ENCODE peak calls at places on chromosomes 11 and 22, in nine cellular contexts. One of them, this sample, is unnamed.

GRCh38 chr11:107549253-107549953 is 16.1 kb downstream of the ALKBH8 start:
- DNase-seq in KG1: peak; percentile 18
- DNase-seq in stimulated activated CD4-positive, alpha-beta T cell treated with anti-CD3 and anti-CD28 coated beads, TNF-alpha, amount 100 ng/mL, for 4 hours: no peak
- DNase-seq in kidney epithelial cell: no peak
- DNase-seq in left ventricle myocardium inferior: no peak
- DNase-seq in BJ: no peak
- DNase-seq in T47D: peak; percentile 65
- DNase-seq in endothelial cell of umbilical vein: peak; percentile 64
- DNase-seq in activated T-cell treated with anti-CD3 and anti-CD28 coated beads for 1 hour: peak; percentile 6
- DNase-seq in this sample: no peak

GRCh38 chr11:72641900-72642814 is 32.1 kb downstream of the PDE2A start:
- DNase-seq in KG1: no peak
- DNase-seq in stimulated activated CD4-positive, alpha-beta T cell treated with anti-CD3 and anti-CD28 coated beads, TNF-alpha, amount 100 ng/mL, for 4 hours: no peak
- DNase-seq in kidney epithelial cell: no peak
- DNase-seq in left ventricle myocardium inferior: peak; percentile 51
- DNase-seq in BJ: no peak
- DNase-seq in T47D: peak; percentile 41
- DNase-seq in endothelial cell of umbilical vein: peak; percentile 33
- DNase-seq in activated T-cell treated with anti-CD3 and anti-CD28 coated beads for 1 hour: no peak
- DNase-seq in this sample: peak; percentile 38

GRCh38 chr11:67667490-67668190 is 6.8 kb downstream of the ALDH3B2 start:
- DNase-seq in KG1: no peak
- DNase-seq in stimulated activated CD4-positive, alpha-beta T cell treated with anti-CD3 and anti-CD28 coated beads, TNF-alpha, amount 100 ng/mL, for 4 hours: no peak
- DNase-seq in kidney epithelial cell: no peak
- DNase-seq in left ventricle myocardium inferior: no peak
- DNase-seq in BJ: no peak
- DNase-seq in T47D: no peak
- DNase-seq in endothelial cell of umbilical vein: no peak
- DNase-seq in activated T-cell treated with anti-CD3 and anti-CD28 coated beads for 1 hour: no peak
- DNase-seq in this sample: peak; percentile 17

GRCh38 chr11:114909866-114910265 is 231.5 kb downstream of the NXPE2 start:
- DNase-seq in KG1: no peak
- DNase-seq in stimulated activated CD4-positive, alpha-beta T cell treated with anti-CD3 and anti-CD28 coated beads, TNF-alpha, amount 100 ng/mL, for 4 hours: no peak
- DNase-seq in kidney epithelial cell: no peak
- DNase-seq in left ventricle myocardium inferior: no peak
- DNase-seq in BJ: no peak
- DNase-seq in T47D: no peak
- DNase-seq in endothelial cell of umbilical vein: no peak
- DNase-seq in activated T-cell treated with anti-CD3 and anti-CD28 coated beads for 1 hour: no peak
- DNase-seq in this sample: no peak

GRCh38 chr11:70381872-70382842 is 16.2 kb upstream of the CTTN start:
- DNase-seq in KG1: no peak
- DNase-seq in stimulated activated CD4-positive, alpha-beta T cell treated with anti-CD3 and anti-CD28 coated beads, TNF-alpha, amount 100 ng/mL, for 4 hours: no peak
- DNase-seq in kidney epithelial cell: no peak
- DNase-seq in left ventricle myocardium inferior: no peak
- DNase-seq in BJ: peak; percentile 58
- DNase-seq in T47D: peak; percentile 26
- DNase-seq in endothelial cell of umbilical vein: no peak
- DNase-seq in activated T-cell treated with anti-CD3 and anti-CD28 coated beads for 1 hour: no peak
- DNase-seq in this sample: no peak

GRCh38 chr22:50503475-50504145 is 3.9 kb downstream of the LMF2 start:
- DNase-seq in KG1: no peak
- DNase-seq in stimulated activated CD4-positive, alpha-beta T cell treated with anti-CD3 and anti-CD28 coated beads, TNF-alpha, amount 100 ng/mL, for 4 hours: no peak
- DNase-seq in kidney epithelial cell: no peak
- DNase-seq in left ventricle myocardium inferior: no peak
- DNase-seq in BJ: no peak
- DNase-seq in T47D: no peak
- DNase-seq in endothelial cell of umbilical vein: no peak
- DNase-seq in activated T-cell treated with anti-CD3 and anti-CD28 coated beads for 1 hour: no peak
- DNase-seq in this sample: no peak

GRCh38 chr11:87740968-87741367 is 434.3 kb downstream of the RAB38 start:
- DNase-seq in KG1: no peak
- DNase-seq in stimulated activated CD4-positive, alpha-beta T cell treated with anti-CD3 and anti-CD28 coated beads, TNF-alpha, amount 100 ng/mL, for 4 hours: no peak
- DNase-seq in kidney epithelial cell: no peak
- DNase-seq in left ventricle myocardium inferior: no peak
- DNase-seq in BJ: no peak
- DNase-seq in T47D: no peak
- DNase-seq in endothelial cell of umbilical vein: no peak
- DNase-seq in activated T-cell treated with anti-CD3 and anti-CD28 coated beads for 1 hour: no peak
- DNase-seq in this sample: no peak

GRCh38 chr11:114612686-114613085 is 17.1 kb upstream of the NXPE4 start:
- DNase-seq in KG1: no peak
- DNase-seq in stimulated activated CD4-positive, alpha-beta T cell treated with anti-CD3 and anti-CD28 coated beads, TNF-alpha, amount 100 ng/mL, for 4 hours: no peak
- DNase-seq in kidney epithelial cell: no peak
- DNase-seq in left ventricle myocardium inferior: no peak
- DNase-seq in BJ: no peak
- DNase-seq in T47D: no peak
- DNase-seq in endothelial cell of umbilical vein: no peak
- DNase-seq in activated T-cell treated with anti-CD3 and anti-CD28 coated beads for 1 hour: no peak
- DNase-seq in this sample: no peak

GRCh38 chr11:45210846-45211245 is 64.4 kb downstream of the PRDM11 start:
- DNase-seq in KG1: no peak
- DNase-seq in stimulated activated CD4-positive, alpha-beta T cell treated with anti-CD3 and anti-CD28 coated beads, TNF-alpha, amount 100 ng/mL, for 4 hours: no peak
- DNase-seq in kidney epithelial cell: no peak
- DNase-seq in left ventricle myocardium inferior: no peak
- DNase-seq in BJ: no peak
- DNase-seq in T47D: no peak
- DNase-seq in endothelial cell of umbilical vein: no peak
- DNase-seq in activated T-cell treated with anti-CD3 and anti-CD28 coated beads for 1 hour: no peak
- DNase-seq in this sample: peak; percentile 75

GRCh38 chr11:70159612-70160570 is 43.2 kb upstream of the FADD start:
- DNase-seq in KG1: no peak
- DNase-seq in stimulated activated CD4-positive, alpha-beta T cell treated with anti-CD3 and anti-CD28 coated beads, TNF-alpha, amount 100 ng/mL, for 4 hours: no peak
- DNase-seq in kidney epithelial cell: no peak
- DNase-seq in left ventricle myocardium inferior: no peak
- DNase-seq in BJ: peak; percentile 4
- DNase-seq in T47D: no peak
- DNase-seq in endothelial cell of umbilical vein: peak; percentile 23
- DNase-seq in activated T-cell treated with anti-CD3 and anti-CD28 coated beads for 1 hour: no peak
- DNase-seq in this sample: no peak

GRCh38 chr11:102252339-102252891 is 64.9 kb upstream of the BIRC3 start:
- DNase-seq in KG1: no peak
- DNase-seq in stimulated activated CD4-positive, alpha-beta T cell treated with anti-CD3 and anti-CD28 coated beads, TNF-alpha, amount 100 ng/mL, for 4 hours: no peak
- DNase-seq in kidney epithelial cell: no peak
- DNase-seq in left ventricle myocardium inferior: no peak
- DNase-seq in BJ: no peak
- DNase-seq in T47D: no peak
- DNase-seq in endothelial cell of umbilical vein: no peak
- DNase-seq in activated T-cell treated with anti-CD3 and anti-CD28 coated beads for 1 hour: no peak
- DNase-seq in this sample: no peak

GRCh38 chr11:117930668-117931330 is 1.6 kb upstream of the TMPRSS13 start:
- DNase-seq in KG1: peak; percentile 54
- DNase-seq in stimulated activated CD4-positive, alpha-beta T cell treated with anti-CD3 and anti-CD28 coated beads, TNF-alpha, amount 100 ng/mL, for 4 hours: no peak
- DNase-seq in kidney epithelial cell: no peak
- DNase-seq in left ventricle myocardium inferior: no peak
- DNase-seq in BJ: no peak
- DNase-seq in T47D: no peak
- DNase-seq in endothelial cell of umbilical vein: no peak
- DNase-seq in activated T-cell treated with anti-CD3 and anti-CD28 coated beads for 1 hour: no peak
- DNase-seq in this sample: no peak

GRCh38 chr11:11731311-11732083 is 109.7 kb upstream of the GALNT18 start:
- DNase-seq in KG1: no peak
- DNase-seq in stimulated activated CD4-positive, alpha-beta T cell treated with anti-CD3 and anti-CD28 coated beads, TNF-alpha, amount 100 ng/mL, for 4 hours: no peak
- DNase-seq in kidney epithelial cell: peak; percentile 37
- DNase-seq in left ventricle myocardium inferior: no peak
- DNase-seq in BJ: no peak
- DNase-seq in T47D: no peak
- DNase-seq in endothelial cell of umbilical vein: no peak
- DNase-seq in activated T-cell treated with anti-CD3 and anti-CD28 coated beads for 1 hour: no peak
- DNase-seq in this sample: peak; percentile 68

GRCh38 chr11:64016512-64016911 is 19.2 kb upstream of the FLRT1 start:
- DNase-seq in KG1: no peak
- DNase-seq in stimulated activated CD4-positive, alpha-beta T cell treated with anti-CD3 and anti-CD28 coated beads, TNF-alpha, amount 100 ng/mL, for 4 hours: no peak
- DNase-seq in kidney epithelial cell: no peak
- DNase-seq in left ventricle myocardium inferior: no peak
- DNase-seq in BJ: no peak
- DNase-seq in T47D: no peak
- DNase-seq in endothelial cell of umbilical vein: no peak
- DNase-seq in activated T-cell treated with anti-CD3 and anti-CD28 coated beads for 1 hour: no peak
- DNase-seq in this sample: no peak

GRCh38 chr11:289145-289705 is 299 bp downstream of the PGGHG start:
- DNase-seq in KG1: no peak
- DNase-seq in stimulated activated CD4-positive, alpha-beta T cell treated with anti-CD3 and anti-CD28 coated beads, TNF-alpha, amount 100 ng/mL, for 4 hours: no peak
- DNase-seq in kidney epithelial cell: no peak
- DNase-seq in left ventricle myocardium inferior: no peak
- DNase-seq in BJ: no peak
- DNase-seq in T47D: no peak
- DNase-seq in endothelial cell of umbilical vein: no peak
- DNase-seq in activated T-cell treated with anti-CD3 and anti-CD28 coated beads for 1 hour: peak; percentile 51
- DNase-seq in this sample: no peak

GRCh38 chr11:80782135-80782885 is 1341.5 kb upstream of the TENM4 start:
- DNase-seq in KG1: no peak
- DNase-seq in stimulated activated CD4-positive, alpha-beta T cell treated with anti-CD3 and anti-CD28 coated beads, TNF-alpha, amount 100 ng/mL, for 4 hours: no peak
- DNase-seq in kidney epithelial cell: no peak
- DNase-seq in left ventricle myocardium inferior: no peak
- DNase-seq in BJ: no peak
- DNase-seq in T47D: no peak
- DNase-seq in endothelial cell of umbilical vein: no peak
- DNase-seq in activated T-cell treated with anti-CD3 and anti-CD28 coated beads for 1 hour: no peak
- DNase-seq in this sample: no peak

GRCh38 chr11:126190792-126191191 is 20.7 kb downstream of the RPUSD4 start:
- DNase-seq in KG1: no peak
- DNase-seq in stimulated activated CD4-positive, alpha-beta T cell treated with anti-CD3 and anti-CD28 coated beads, TNF-alpha, amount 100 ng/mL, for 4 hours: no peak
- DNase-seq in kidney epithelial cell: no peak
- DNase-seq in left ventricle myocardium inferior: no peak
- DNase-seq in BJ: no peak
- DNase-seq in T47D: peak; percentile 69
- DNase-seq in endothelial cell of umbilical vein: no peak
- DNase-seq in activated T-cell treated with anti-CD3 and anti-CD28 coated beads for 1 hour: no peak
- DNase-seq in this sample: no peak

GRCh38 chr11:15149050-15149449 is 34.3 kb downstream of the INSC start:
- DNase-seq in KG1: no peak
- DNase-seq in stimulated activated CD4-positive, alpha-beta T cell treated with anti-CD3 and anti-CD28 coated beads, TNF-alpha, amount 100 ng/mL, for 4 hours: no peak
- DNase-seq in kidney epithelial cell: no peak
- DNase-seq in left ventricle myocardium inferior: no peak
- DNase-seq in BJ: no peak
- DNase-seq in T47D: no peak
- DNase-seq in endothelial cell of umbilical vein: no peak
- DNase-seq in activated T-cell treated with anti-CD3 and anti-CD28 coated beads for 1 hour: no peak
- DNase-seq in this sample: no peak

GRCh38 chr11:95563173-95563572 is 226.4 kb downstream of the FAM76B start:
- DNase-seq in KG1: no peak
- DNase-seq in stimulated activated CD4-positive, alpha-beta T cell treated with anti-CD3 and anti-CD28 coated beads, TNF-alpha, amount 100 ng/mL, for 4 hours: no peak
- DNase-seq in kidney epithelial cell: no peak
- DNase-seq in left ventricle myocardium inferior: no peak
- DNase-seq in BJ: no peak
- DNase-seq in T47D: no peak
- DNase-seq in endothelial cell of umbilical vein: no peak
- DNase-seq in activated T-cell treated with anti-CD3 and anti-CD28 coated beads for 1 hour: no peak
- DNase-seq in this sample: no peak

GRCh38 chr22:22692707-22693530 is 48.5 kb downstream of the GGTLC2 start:
- DNase-seq in KG1: no peak
- DNase-seq in stimulated activated CD4-positive, alpha-beta T cell treated with anti-CD3 and anti-CD28 coated beads, TNF-alpha, amount 100 ng/mL, for 4 hours: peak; percentile 41
- DNase-seq in kidney epithelial cell: peak; percentile 50
- DNase-seq in left ventricle myocardium inferior: no peak
- DNase-seq in BJ: no peak
- DNase-seq in T47D: peak; percentile 60
- DNase-seq in endothelial cell of umbilical vein: peak; percentile 36
- DNase-seq in activated T-cell treated with anti-CD3 and anti-CD28 coated beads for 1 hour: peak; percentile 60
- DNase-seq in this sample: peak; percentile 80

GRCh38 chr22:26949193-26949592 is 291.8 kb downstream of the MIAT start:
- DNase-seq in KG1: no peak
- DNase-seq in stimulated activated CD4-positive, alpha-beta T cell treated with anti-CD3 and anti-CD28 coated beads, TNF-alpha, amount 100 ng/mL, for 4 hours: no peak
- DNase-seq in kidney epithelial cell: no peak
- DNase-seq in left ventricle myocardium inferior: no peak
- DNase-seq in BJ: no peak
- DNase-seq in T47D: peak; percentile 58
- DNase-seq in endothelial cell of umbilical vein: no peak
- DNase-seq in activated T-cell treated with anti-CD3 and anti-CD28 coated beads for 1 hour: no peak
- DNase-seq in this sample: peak; percentile 46

GRCh38 chr22:24026733-24027132 is 15.6 kb downstream of the CABIN1 start:
- DNase-seq in KG1: no peak
- DNase-seq in stimulated activated CD4-positive, alpha-beta T cell treated with anti-CD3 and anti-CD28 coated beads, TNF-alpha, amount 100 ng/mL, for 4 hours: no peak
- DNase-seq in kidney epithelial cell: no peak
- DNase-seq in left ventricle myocardium inferior: no peak
- DNase-seq in BJ: no peak
- DNase-seq in T47D: no peak
- DNase-seq in endothelial cell of umbilical vein: no peak
- DNase-seq in activated T-cell treated with anti-CD3 and anti-CD28 coated beads for 1 hour: no peak
- DNase-seq in this sample: no peak

GRCh38 chr11:126104420-126104819 is 41.8 kb upstream of the CDON start:
- DNase-seq in KG1: no peak
- DNase-seq in stimulated activated CD4-positive, alpha-beta T cell treated with anti-CD3 and anti-CD28 coated beads, TNF-alpha, amount 100 ng/mL, for 4 hours: no peak
- DNase-seq in kidney epithelial cell: no peak
- DNase-seq in left ventricle myocardium inferior: no peak
- DNase-seq in BJ: no peak
- DNase-seq in T47D: no peak
- DNase-seq in endothelial cell of umbilical vein: no peak
- DNase-seq in activated T-cell treated with anti-CD3 and anti-CD28 coated beads for 1 hour: no peak
- DNase-seq in this sample: no peak

This sample was measured in thyroid gland.